ENCODE peak calls at places on chromosome 22, in ten cellular contexts. One of them, this sample, is unnamed.
A peak's percentile ranks its signal among the peaks of the same experiment; 100 is the strongest.

GRCh38 chr22:21828268-21828638 is 39.2 kb downstream of the MAPK1 start:
- DNase-seq in AG09309: no peak
- DNase-seq in MCF 10A: no peak
- DNase-seq in DMS79 treated with DMSO at 0.1 percent for 48 hours: no peak
- DNase-seq in activated T-helper 1 cell treated with anti-CD3 and anti-CD28 coated beads, Interleukin-12 subunit alpha, Interleukin-12 subunit beta, Interleukin-2, Interleukin-4 antibody, amounts not matched to agents 30 ng/mL and 10 ng/mL and 1 ng/mL, durations not matched to agents 14 hours and 24 hours and 36 hours: no peak
- DNase-seq in 8988T: no peak
- DNase-seq in NCI-H774: no peak
- DNase-seq in heart right ventricle: no peak
- DNase-seq in CD8-positive, alpha-beta T cell: no peak
- DNase-seq in activated T-cell treated with anti-CD3 and anti-CD28 coated beads for 1 hour: no peak
- DNase-seq in this sample: no peak

GRCh38 chr22:43310798-43311197 is 32.4 kb downstream of the SCUBE1 start:
- DNase-seq in AG09309: no peak
- DNase-seq in MCF 10A: no peak
- DNase-seq in DMS79 treated with DMSO at 0.1 percent for 48 hours: no peak
- DNase-seq in activated T-helper 1 cell treated with anti-CD3 and anti-CD28 coated beads, Interleukin-12 subunit alpha, Interleukin-12 subunit beta, Interleukin-2, Interleukin-4 antibody, amounts not matched to agents 30 ng/mL and 10 ng/mL and 1 ng/mL, durations not matched to agents 14 hours and 24 hours and 36 hours: no peak
- DNase-seq in 8988T: no peak
- DNase-seq in NCI-H774: no peak
- DNase-seq in heart right ventricle: no peak
- DNase-seq in CD8-positive, alpha-beta T cell: no peak
- DNase-seq in activated T-cell treated with anti-CD3 and anti-CD28 coated beads for 1 hour: no peak
- DNase-seq in this sample: no peak

GRCh38 chr22:32615874-32616564 is 141.4 kb downstream of the FBXO7 start:
- DNase-seq in AG09309: no peak
- DNase-seq in MCF 10A: peak; percentile 31
- DNase-seq in DMS79 treated with DMSO at 0.1 percent for 48 hours: no peak
- DNase-seq in activated T-helper 1 cell treated with anti-CD3 and anti-CD28 coated beads, Interleukin-12 subunit alpha, Interleukin-12 subunit beta, Interleukin-2, Interleukin-4 antibody, amounts not matched to agents 30 ng/mL and 10 ng/mL and 1 ng/mL, durations not matched to agents 14 hours and 24 hours and 36 hours: no peak
- DNase-seq in 8988T: no peak
- DNase-seq in NCI-H774: no peak
- DNase-seq in heart right ventricle: no peak
- DNase-seq in CD8-positive, alpha-beta T cell: no peak
- DNase-seq in activated T-cell treated with anti-CD3 and anti-CD28 coated beads for 1 hour: no peak
- DNase-seq in this sample: no peak

GRCh38 chr22:17243524-17243923 is 24.3 kb upstream of the ADA2 start:
- DNase-seq in AG09309: no peak
- DNase-seq in MCF 10A: no peak
- DNase-seq in DMS79 treated with DMSO at 0.1 percent for 48 hours: no peak
- DNase-seq in activated T-helper 1 cell treated with anti-CD3 and anti-CD28 coated beads, Interleukin-12 subunit alpha, Interleukin-12 subunit beta, Interleukin-2, Interleukin-4 antibody, amounts not matched to agents 30 ng/mL and 10 ng/mL and 1 ng/mL, durations not matched to agents 14 hours and 24 hours and 36 hours: peak; percentile 34
- DNase-seq in 8988T: no peak
- DNase-seq in NCI-H774: no peak
- DNase-seq in heart right ventricle: no peak
- DNase-seq in CD8-positive, alpha-beta T cell: no peak
- DNase-seq in activated T-cell treated with anti-CD3 and anti-CD28 coated beads for 1 hour: no peak
- DNase-seq in this sample: peak; percentile 56

GRCh38 chr22:37199839-37200161 is 11.8 kb upstream of the C1QTNF6 start:
- DNase-seq in AG09309: no peak
- DNase-seq in MCF 10A: no peak
- DNase-seq in DMS79 treated with DMSO at 0.1 percent for 48 hours: no peak
- DNase-seq in activated T-helper 1 cell treated with anti-CD3 and anti-CD28 coated beads, Interleukin-12 subunit alpha, Interleukin-12 subunit beta, Interleukin-2, Interleukin-4 antibody, amounts not matched to agents 30 ng/mL and 10 ng/mL and 1 ng/mL, durations not matched to agents 14 hours and 24 hours and 36 hours: no peak
- DNase-seq in 8988T: no peak
- DNase-seq in NCI-H774: no peak
- DNase-seq in heart right ventricle: no peak
- DNase-seq in CD8-positive, alpha-beta T cell: no peak
- DNase-seq in activated T-cell treated with anti-CD3 and anti-CD28 coated beads for 1 hour: no peak
- DNase-seq in this sample: no peak

GRCh38 chr22:37732699-37733607 is 36.1 kb downstream of the TRIOBP start:
- DNase-seq in AG09309: no peak
- DNase-seq in MCF 10A: no peak
- DNase-seq in DMS79 treated with DMSO at 0.1 percent for 48 hours: no peak
- DNase-seq in activated T-helper 1 cell treated with anti-CD3 and anti-CD28 coated beads, Interleukin-12 subunit alpha, Interleukin-12 subunit beta, Interleukin-2, Interleukin-4 antibody, amounts not matched to agents 30 ng/mL and 10 ng/mL and 1 ng/mL, durations not matched to agents 14 hours and 24 hours and 36 hours: no peak
- DNase-seq in 8988T: no peak
- DNase-seq in NCI-H774: no peak
- DNase-seq in heart right ventricle: no peak
- DNase-seq in CD8-positive, alpha-beta T cell: no peak
- DNase-seq in activated T-cell treated with anti-CD3 and anti-CD28 coated beads for 1 hour: no peak
- DNase-seq in this sample: no peak

GRCh38 chr22:32476286-32476685 is 1.7 kb downstream of the FBXO7 start:
- DNase-seq in AG09309: no peak
- DNase-seq in MCF 10A: no peak
- DNase-seq in DMS79 treated with DMSO at 0.1 percent for 48 hours: no peak
- DNase-seq in activated T-helper 1 cell treated with anti-CD3 and anti-CD28 coated beads, Interleukin-12 subunit alpha, Interleukin-12 subunit beta, Interleukin-2, Interleukin-4 antibody, amounts not matched to agents 30 ng/mL and 10 ng/mL and 1 ng/mL, durations not matched to agents 14 hours and 24 hours and 36 hours: no peak
- DNase-seq in 8988T: no peak
- DNase-seq in NCI-H774: no peak
- DNase-seq in heart right ventricle: no peak
- DNase-seq in CD8-positive, alpha-beta T cell: no peak
- DNase-seq in activated T-cell treated with anti-CD3 and anti-CD28 coated beads for 1 hour: no peak
- DNase-seq in this sample: no peak

GRCh38 chr22:36619797-36620390 is 83.7 kb downstream of the CACNG2 start:
- DNase-seq in AG09309: no peak
- DNase-seq in MCF 10A: no peak
- DNase-seq in DMS79 treated with DMSO at 0.1 percent for 48 hours: peak; percentile 26
- DNase-seq in activated T-helper 1 cell treated with anti-CD3 and anti-CD28 coated beads, Interleukin-12 subunit alpha, Interleukin-12 subunit beta, Interleukin-2, Interleukin-4 antibody, amounts not matched to agents 30 ng/mL and 10 ng/mL and 1 ng/mL, durations not matched to agents 14 hours and 24 hours and 36 hours: no peak
- DNase-seq in 8988T: no peak
- DNase-seq in NCI-H774: no peak
- DNase-seq in heart right ventricle: no peak
- DNase-seq in CD8-positive, alpha-beta T cell: no peak
- DNase-seq in activated T-cell treated with anti-CD3 and anti-CD28 coated beads for 1 hour: no peak
- DNase-seq in this sample: no peak

GRCh38 chr22:36486619-36487384 is 5.4 kb upstream of the TXN2 start:
- DNase-seq in AG09309: no peak
- DNase-seq in MCF 10A: peak; percentile 48
- DNase-seq in DMS79 treated with DMSO at 0.1 percent for 48 hours: no peak
- DNase-seq in activated T-helper 1 cell treated with anti-CD3 and anti-CD28 coated beads, Interleukin-12 subunit alpha, Interleukin-12 subunit beta, Interleukin-2, Interleukin-4 antibody, amounts not matched to agents 30 ng/mL and 10 ng/mL and 1 ng/mL, durations not matched to agents 14 hours and 24 hours and 36 hours: peak; percentile 39
- DNase-seq in 8988T: no peak
- DNase-seq in NCI-H774: no peak
- DNase-seq in heart right ventricle: no peak
- DNase-seq in CD8-positive, alpha-beta T cell: peak; percentile 70
- DNase-seq in activated T-cell treated with anti-CD3 and anti-CD28 coated beads for 1 hour: peak; percentile 58
- DNase-seq in this sample: peak; percentile 53

GRCh38 chr22:27986459-27986858 is 67.4 kb upstream of the PITPNB start:
- DNase-seq in AG09309: no peak
- DNase-seq in MCF 10A: no peak
- DNase-seq in DMS79 treated with DMSO at 0.1 percent for 48 hours: no peak
- DNase-seq in activated T-helper 1 cell treated with anti-CD3 and anti-CD28 coated beads, Interleukin-12 subunit alpha, Interleukin-12 subunit beta, Interleukin-2, Interleukin-4 antibody, amounts not matched to agents 30 ng/mL and 10 ng/mL and 1 ng/mL, durations not matched to agents 14 hours and 24 hours and 36 hours: no peak
- DNase-seq in 8988T: no peak
- DNase-seq in NCI-H774: no peak
- DNase-seq in heart right ventricle: no peak
- DNase-seq in CD8-positive, alpha-beta T cell: no peak
- DNase-seq in activated T-cell treated with anti-CD3 and anti-CD28 coated beads for 1 hour: no peak
- DNase-seq in this sample: no peak

This sample was measured in LHCN-M2.